ENCODE peak calls at places on chromosome 14, in eight cellular contexts. E, R, V, U, Z, Y, A and J are unnamed samples.
A peak's percentile ranks its signal among the peaks of the same experiment; 100 is the strongest.

GRCh38 chr14:50001999-50002925 is 109.4 kb downstream of the ARF6 start:
- DNase-seq in E (no peak), R (no peak), V (peak; percentile 31), U (no peak), Z (no peak), Y (no peak), A (no peak), J (peak; percentile 65)

GRCh38 chr14:89617471-89618291 is 200.6 kb upstream of the FOXN3 start:
- DNase-seq in E (no peak), R (no peak), V (no peak), U (peak; percentile 35), Z (peak; percentile 77), Y (no peak), A (no peak), J (no peak)

GRCh38 chr14:78363008-78363407 is 192.8 kb downstream of the NRXN3 start:
- DNase-seq in E (no peak), R (no peak), V (no peak), U (no peak), Z (no peak), Y (no peak), A (no peak), J (no peak)

GRCh38 chr14:95515523-95516517 is 630 bp downstream of the SYNE3 start:
- DNase-seq in E (peak; percentile 66), R (peak; percentile 59), V (peak; percentile 78), U (no peak), Z (peak; percentile 45), Y (peak; percentile 37), A (peak; percentile 75), J (peak; percentile 87)

GRCh38 chr14:105150368-105151111 is 18.0 kb downstream of the JAG2 start:
- DNase-seq in E (no peak), R (no peak), V (no peak), U (no peak), Z (no peak), Y (no peak), A (no peak), J (no peak)

GRCh38 chr14:78486081-78486480 is 315.9 kb downstream of the NRXN3 start:
- DNase-seq in E (no peak), R (no peak), V (no peak), U (no peak), Z (no peak), Y (no peak), A (no peak), J (no peak)

GRCh38 chr14:56840221-56840620 is 29.9 kb upstream of the OTX2 start:
- DNase-seq in E (no peak), R (no peak), V (no peak), U (no peak), Z (no peak), Y (no peak), A (no peak), J (no peak)

GRCh38 chr14:57962293-57962996 is 96.6 kb upstream of the SLC35F4 start:
- DNase-seq in E (peak; percentile 22), R (no peak), V (no peak), U (no peak), Z (no peak), Y (no peak), A (no peak), J (no peak)

GRCh38 chr14:78022059-78022458 is 148.1 kb upstream of the NRXN3 start:
- DNase-seq in E (no peak), R (peak; percentile 17), V (peak; percentile 22), U (no peak), Z (peak; percentile 16), Y (peak; percentile 80), A (peak; percentile 49), J (peak; percentile 78)

GRCh38 chr14:91300283-91300841 is 55.9 kb upstream of the GPR68 start:
- DNase-seq in E (no peak), R (no peak), V (no peak), U (no peak), Z (peak; percentile 1), Y (no peak), A (no peak), J (no peak)

GRCh38 chr14:22657861-22658260 is 13.7 kb upstream of the OR6J1 start:
- DNase-seq in E (no peak), R (no peak), V (no peak), U (no peak), Z (peak; percentile 49), Y (peak; percentile 39), A (no peak), J (peak; percentile 44)

GRCh38 chr14:59116984-59117415 is 71.5 kb upstream of the DAAM1 start:
- DNase-seq in E (no peak), R (no peak), V (no peak), U (no peak), Z (peak; percentile 35), Y (no peak), A (no peak), J (no peak)

DNA sequence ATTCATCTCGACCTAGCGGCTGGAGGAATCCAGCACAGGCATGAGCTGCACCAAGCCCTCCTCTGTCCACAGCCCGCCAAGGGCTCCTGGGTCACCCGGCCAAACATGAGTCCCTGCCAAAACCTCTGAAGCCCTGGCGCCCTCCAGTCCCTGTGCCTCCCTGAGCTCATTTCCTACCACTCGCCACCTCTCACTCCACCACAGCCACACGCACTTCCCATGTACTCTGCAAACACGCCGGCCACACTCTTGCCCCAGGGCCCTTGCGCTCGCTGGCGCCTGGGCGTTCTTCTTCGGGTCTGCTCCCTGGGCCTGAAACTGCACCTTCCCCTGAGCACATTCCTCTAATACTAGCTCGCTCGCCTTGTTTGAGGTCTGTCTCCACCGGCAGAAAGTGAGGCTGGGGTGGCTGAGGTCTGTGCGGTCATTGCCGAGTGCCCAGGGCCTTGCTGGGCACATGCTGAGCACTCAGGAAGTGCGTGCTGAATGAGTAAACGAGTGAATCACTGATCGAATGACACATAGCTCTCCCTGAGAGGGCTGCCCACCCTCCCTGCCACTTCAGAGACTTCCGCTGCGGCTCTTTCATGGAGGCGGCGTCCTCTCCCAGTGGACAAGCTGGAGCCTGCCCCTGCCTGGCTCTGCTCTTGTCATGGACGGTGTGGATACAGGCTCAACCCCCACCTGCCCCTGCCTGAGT is 33.7 kb upstream of the DLK1 start:
- DNase-seq in E (no peak), R (no peak), V (no peak), U (no peak), Z (peak; percentile 94), Y (peak; percentile 85), A (no peak), J (peak; percentile 54)
- TF ChIP-seq POLR2A in E (no peak), R (no peak), V (no peak), U (no peak), Z (peak; percentile 27), Y (peak; percentile 63), A (no peak), J (no peak)

GRCh38 chr14:100546051-100546443 is 41.2 kb downstream of the BEGAIN start:
- DNase-seq in E (peak; percentile 36), R (no peak), V (peak; percentile 41), U (no peak), Z (no peak), Y (no peak), A (no peak), J (peak; percentile 59)

GRCh38 chr14:100548295-100548655 is 38.9 kb downstream of the BEGAIN start:
- DNase-seq in E (no peak), R (no peak), V (no peak), U (no peak), Z (no peak), Y (no peak), A (no peak), J (no peak)

GRCh38 chr14:100548939-100549338 is 38.3 kb downstream of the BEGAIN start:
- DNase-seq in E (no peak), R (no peak), V (no peak), U (no peak), Z (no peak), Y (no peak), A (no peak), J (no peak)

GRCh38 chr14:100549834-100550625 is 37.2 kb downstream of the BEGAIN start:
- DNase-seq in E (peak; percentile 39), R (no peak), V (no peak), U (no peak), Z (no peak), Y (no peak), A (no peak), J (no peak)

DNA sequence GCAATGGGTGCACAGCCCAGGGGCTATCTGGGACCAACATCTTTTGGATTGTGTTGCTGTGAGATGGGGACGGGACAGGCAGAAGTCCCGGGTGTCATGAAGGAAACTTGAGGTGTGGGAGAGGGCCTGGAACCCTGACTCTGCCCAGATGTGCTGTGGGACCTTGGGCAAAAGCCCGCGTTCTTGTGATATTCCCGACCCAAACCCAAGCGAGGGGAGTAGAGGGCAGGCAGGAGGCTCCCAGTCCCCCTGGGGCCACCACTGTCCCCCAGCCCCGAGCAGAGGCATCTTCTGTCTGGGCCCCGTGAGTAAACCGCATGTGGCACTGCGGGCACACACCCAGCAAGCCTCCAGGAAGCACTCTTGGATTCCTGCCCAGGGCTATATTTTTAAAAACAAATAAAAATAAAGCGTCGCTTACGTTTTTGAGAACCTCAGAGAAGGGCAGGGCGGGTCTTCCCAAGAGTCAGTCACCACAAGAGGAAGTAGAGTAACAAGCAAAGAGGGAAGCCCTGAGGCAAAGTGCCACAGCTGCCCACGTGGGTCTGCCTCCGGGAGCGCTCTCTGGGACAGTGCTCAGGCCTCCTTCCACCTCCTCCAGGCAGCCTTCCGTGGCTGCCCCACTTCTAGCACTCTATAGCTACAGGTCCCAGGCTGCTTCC is 39.5 kb downstream of the BEGAIN start:
- DNase-seq in E (peak; percentile 63), R (peak; percentile 68), V (peak; percentile 68), U (peak; percentile 6), Z (peak; percentile 21), Y (no peak), A (no peak), J (peak; percentile 90)
- TF ChIP-seq CTCF in E (no peak), R (no peak), V (no peak), U (no peak), Z (no peak), Y (no peak), A (no peak), J (no peak)

GRCh38 chr14:60212503-60213371 is 36.3 kb upstream of the PPM1A start:
- DNase-seq in E (no peak), R (no peak), V (no peak), U (no peak), Z (no peak), Y (no peak), A (no peak), J (no peak)
- TF ChIP-seq POLR2A in E (no peak), R (no peak), V (no peak), U (no peak), Z (no peak), Y (no peak), A (no peak), J (no peak)

DNA sequence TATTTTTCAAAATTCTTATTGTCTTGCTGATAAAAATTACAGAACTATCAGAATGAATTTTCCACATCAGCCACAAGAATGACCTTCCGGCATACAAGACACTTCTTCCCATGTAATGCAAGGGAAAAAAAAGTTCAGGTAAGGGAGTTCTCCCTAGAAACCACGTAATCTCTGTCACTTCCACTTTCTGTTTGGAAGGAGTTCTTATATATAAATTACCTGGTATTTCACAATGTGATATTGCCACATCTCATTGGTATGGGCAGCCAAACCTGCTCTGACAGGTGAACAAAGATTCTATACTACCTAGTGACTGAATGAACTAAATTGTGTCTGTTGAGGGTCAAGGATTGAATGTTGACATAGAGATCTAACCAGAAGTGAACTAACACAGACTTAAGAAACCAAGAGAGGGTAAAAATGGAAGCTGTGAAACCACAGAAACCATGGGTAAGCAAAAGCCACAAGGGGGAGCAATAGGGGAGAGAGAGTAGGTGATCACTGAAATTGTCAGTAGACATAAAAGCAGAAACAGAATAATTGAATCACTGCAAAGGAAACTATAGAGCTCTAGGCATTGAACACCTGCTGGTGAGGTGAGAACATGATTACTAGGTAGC is 161.3 kb downstream of the RPL10L start:
- DNase-seq in E (no peak), R (no peak), V (no peak), U (no peak), Z (no peak), Y (peak; percentile 15), A (no peak), J (peak; percentile 59)
- TF ChIP-seq CTCF in E (no peak), R (no peak), V (no peak), U (no peak), Z (no peak), Y (no peak), A (peak; percentile 26), J (peak; percentile 60)